ENCODE peak calls at places on chromosome 7, in seven cellular contexts. W is PC-9; K is T follicular helper cell; G is skeletal muscle cell; T is stimulated activated naive CD4-positive, alpha-beta T cell; B is hippocampal formation; F is EH. S is an unnamed sample.

GRCh38 chr7:12524794-12525386 is 45.6 kb upstream of the SCIN start:
- DNase-seq in W (no peak), G (peak), B (peak), F (peak), K (no peak), T (no peak), S (peak)

GRCh38 chr7:88867158-88867557 is 71.6 kb upstream of the TEX47 start:
- DNase-seq in B (no peak), F (no peak), K (no peak), T (no peak), G (no peak), W (no peak), S (no peak)

GRCh38 chr7:375491-375821 is 85.5 kb downstream of the FOXL3 start:
- DNase-seq in F (no peak), G (no peak), W (no peak), K (no peak), T (no peak), B (no peak), S (no peak)

GRCh38 chr7:31497501-31497900 is 16.4 kb upstream of the ITPRID1 start:
- DNase-seq in W (no peak), T (no peak), G (no peak), B (no peak), F (no peak), K (no peak), S (no peak)

GRCh38 chr7:15720849-15721471 is 34.5 kb upstream of the MEOX2 start:
- DNase-seq in T (no peak), K (no peak), W (peak), B (peak), F (peak), G (peak), S (peak)

GRCh38 chr7:121020652-121021051 is 32.1 kb downstream of the CPED1 start:
- DNase-seq in W (no peak), T (no peak), F (peak), B (no peak), K (no peak), G (peak), S (no peak)

GRCh38 chr7:148114807-148115206 is 475.8 kb upstream of the C7orf33 start:
- DNase-seq in B (no peak), W (no peak), T (no peak), K (no peak), F (no peak), G (no peak), S (no peak)

GRCh38 chr7:141731476-141732149 is 6.5 kb upstream of the SSBP1 start:
- DNase-seq in T (no peak), G (no peak), B (no peak), F (no peak), W (no peak), K (no peak), S (no peak)

GRCh38 chr7:2750054-2750453 is 62.1 kb downstream of the AMZ1 start:
- DNase-seq in B (no peak), F (peak), K (no peak), G (no peak), W (no peak), T (no peak), S (no peak)

GRCh38 chr7:17781491-17782215 is 158.6 kb downstream of the SNX13 start:
- DNase-seq in K (no peak), F (peak), T (no peak), W (peak), B (no peak), G (peak), S (no peak)

GRCh38 chr7:49295136-49295535 is 370.8 kb downstream of the CDC14C start:
- DNase-seq in G (no peak), K (no peak), B (no peak), T (no peak), W (no peak), F (no peak), S (peak)

GRCh38 chr7:112411186-112411795 is 39.0 kb upstream of the IFRD1 start:
- DNase-seq in G (peak), F (peak), T (no peak), B (peak), W (no peak), K (no peak), S (peak)

GRCh38 chr7:118239014-118239413 is 14.5 kb downstream of the ANKRD7 start:
- DNase-seq in K (no peak), B (no peak), G (no peak), F (no peak), T (no peak), W (no peak), S (no peak)

GRCh38 chr7:140160308-140160707 is 16.5 kb downstream of the KDM7A start:
- DNase-seq in K (no peak), F (no peak), T (no peak), W (no peak), B (no peak), G (no peak), S (no peak)

GRCh38 chr7:73978681-73979563 is 49.1 kb upstream of the ELN start:
- DNase-seq in K (no peak), G (no peak), T (no peak), W (peak), B (no peak), F (peak), S (no peak)

GRCh38 chr7:30800785-30801252 is 29.6 kb downstream of the MINDY4 start:
- DNase-seq in G (peak), W (peak), B (peak), T (no peak), K (no peak), F (peak), S (peak)

GRCh38 chr7:20116869-20117268 is 100.3 kb downstream of the MACC1 start:
- DNase-seq in W (no peak), B (no peak), G (no peak), T (no peak), F (no peak), K (no peak), S (no peak)

GRCh38 chr7:116554436-116554835 is 29.6 kb downstream of the CAV1 start:
- DNase-seq in W (no peak), F (peak), B (no peak), T (no peak), K (no peak), G (no peak), S (no peak)

GRCh38 chr7:111098011-111098925 is 7.3 kb downstream of the LRRN3 start:
- DNase-seq in F (peak), T (peak), B (peak), G (no peak), W (no peak), K (peak), S (peak)

GRCh38 chr7:480531-481218 is 39.0 kb downstream of the PDGFA start:
- DNase-seq in F (no peak), T (no peak), K (no peak), G (no peak), W (peak), B (no peak), S (no peak)

GRCh38 chr7:10973942-10974716 is 457 bp downstream of the PHF14 start:
- DNase-seq in K (no peak), B (no peak), F (peak), W (peak), G (peak), T (no peak), S (peak)

GRCh38 chr7:16033233-16033632 is 346.8 kb upstream of the MEOX2 start:
- DNase-seq in F (no peak), G (no peak), K (no peak), B (no peak), W (no peak), T (no peak), S (no peak)

GRCh38 chr7:114922151-114922651 is 307 bp downstream of the MDFIC start:
- DNase-seq in G (no peak), K (peak), B (no peak), W (peak), T (peak), F (peak), S (peak)

GRCh38 chr7:78220754-78221153 is 422.2 kb downstream of the PHTF2 start:
- DNase-seq in F (no peak), K (no peak), B (no peak), G (no peak), T (no peak), W (no peak), S (no peak)

GRCh38 chr7:104106106-104106505 is 101.7 kb downstream of the ORC5 start:
- DNase-seq in T (no peak), G (no peak), F (peak), W (no peak), K (no peak), B (no peak), S (peak)

GRCh38 chr7:101239951-101240220 is 2.3 kb upstream of the CLDN15 start:
- DNase-seq in F (no peak), G (no peak), K (no peak), B (no peak), T (no peak), W (no peak), S (no peak)

GRCh38 chr7:17234398-17235021 is 63.9 kb upstream of the AHR start:
- DNase-seq in T (no peak), G (peak), B (peak), W (peak), F (peak), K (peak), S (no peak)

GRCh38 chr7:100396421-100396982 is 23.2 kb downstream of the PILRA start:
- DNase-seq in K (no peak), T (no peak), B (no peak), W (no peak), F (no peak), G (no peak), S (no peak)

GRCh38 chr7:73865738-73866445 is 4.9 kb downstream of the TMEM270 start:
- DNase-seq in T (no peak), W (peak), B (peak), G (no peak), F (peak), K (no peak), S (peak)

GRCh38 chr7:50739744-50740455 is 42.8 kb downstream of the GRB10 start:
- DNase-seq in K (peak), B (no peak), G (no peak), F (peak), W (no peak), T (peak), S (no peak)

GRCh38 chr7:4882742-4883351 is 669 bp downstream of the RADIL start:
- DNase-seq in W (no peak), T (no peak), G (no peak), F (no peak), K (no peak), B (no peak), S (peak)

GRCh38 chr7:122758501-122758900 is 55.8 kb upstream of the RNF148 start:
- DNase-seq in G (no peak), B (no peak), T (no peak), K (no peak), F (no peak), W (no peak), S (no peak)

GRCh38 chr7:99557940-99558305 is 519 bp upstream of the ZNF655 start:
- DNase-seq in W (no peak), F (no peak), T (no peak), G (no peak), B (no peak), K (no peak), S (no peak)

GRCh38 chr7:100130608-100131453 is 4.1 kb downstream of the MBLAC1 start:
- DNase-seq in G (no peak), T (peak), B (peak), W (peak), F (peak), K (peak), S (peak)

GRCh38 chr7:33395340-33395739 is 266.0 kb downstream of the BBS9 start:
- DNase-seq in B (no peak), T (no peak), W (no peak), F (no peak), K (no peak), G (no peak), S (peak)

GRCh38 chr7:41696323-41696916 is 6.5 kb downstream of the INHBA start:
- DNase-seq in B (peak), F (peak), W (peak), T (no peak), G (peak), K (no peak), S (no peak)

GRCh38 chr7:157194948-157195347 is 56.2 kb downstream of the UBE3C start:
- DNase-seq in T (no peak), K (no peak), B (no peak), F (no peak), G (no peak), W (no peak), S (no peak)

GRCh38 chr7:140723002-140723401 is 26.5 kb downstream of the NDUFB2 start:
- DNase-seq in T (no peak), G (no peak), F (no peak), B (no peak), K (peak), W (no peak), S (no peak)

GRCh38 chr7:30510124-30511074 is 5.8 kb upstream of the GGCT start:
- DNase-seq in T (no peak), B (peak), G (no peak), F (peak), W (no peak), K (no peak), S (peak)

S was measured in NCI-H446.